ENCODE peak calls at places on chromosomes 2 and 18, in six cellular contexts. S is OCI-LY7, H is esophagus squamous epithelium, O is lower lobe of right lung, J is heart left ventricle, A is retinal pigment epithelial cell. C is an unnamed sample.

GRCh38 chr2:231614559-231615057 is 21.9 kb downstream of the TEX44 start:
- DNase-seq in S (peak), H (no peak), O (peak), J (no peak), A (no peak), C (no peak)

GRCh38 chr2:9914384-9915065 is 37.0 kb upstream of the GRHL1 start:
- DNase-seq in S (no peak), H (no peak), O (no peak), J (no peak), A (peak), C (peak)

GRCh38 chr2:66428986-66429612 is 5.8 kb upstream of the MEIS1 start:
- DNase-seq in S (peak), H (no peak), O (no peak), J (no peak), A (no peak), C (peak)

GRCh38 chr2:63578767-63579166 is 9.5 kb downstream of the WDPCP start:
- DNase-seq in S (no peak), H (no peak), O (no peak), J (no peak), A (no peak), C (no peak)

GRCh38 chr2:164114937-164115336 is 379.1 kb upstream of the FIGN start:
- DNase-seq in S (no peak), H (no peak), O (no peak), J (no peak), A (no peak), C (no peak)

GRCh38 chr2:147937744-147938349 is 82.7 kb downstream of the ORC4 start:
- DNase-seq in S (peak), H (no peak), O (no peak), J (no peak), A (no peak), C (peak)

GRCh38 chr2:99816908-99817307 is 325.5 kb downstream of the AFF3 start:
- DNase-seq in S (no peak), H (no peak), O (no peak), J (no peak), A (no peak), C (no peak)

GRCh38 chr2:51581636-51582267 is 549.8 kb upstream of the NRXN1 start:
- DNase-seq in S (no peak), H (no peak), O (no peak), J (no peak), A (no peak), C (no peak)

GRCh38 chr2:11622611-11623010 is 47.4 kb downstream of the NTSR2 start:
- DNase-seq in S (no peak), H (no peak), O (no peak), J (no peak), A (no peak), C (no peak)

GRCh38 chr2:18430996-18431748 is 129.3 kb downstream of the RDH14 start:
- DNase-seq in S (no peak), H (no peak), O (no peak), J (no peak), A (no peak), C (no peak)

GRCh38 chr2:108987111-108987510 is 1.9 kb downstream of the EDAR start:
- DNase-seq in S (no peak), H (no peak), O (no peak), J (no peak), A (no peak), C (no peak)

GRCh38 chr2:108993095-108993937 is 4.3 kb upstream of the EDAR start:
- DNase-seq in S (no peak), H (no peak), O (no peak), J (no peak), A (no peak), C (no peak)

GRCh38 chr2:108988076-108988795 is 784 bp downstream of the EDAR start:
- DNase-seq in S (no peak), H (no peak), O (no peak), J (no peak), A (no peak), C (no peak)

GRCh38 chr2:108994250-108994649 is 5.2 kb upstream of the EDAR start:
- DNase-seq in S (no peak), H (no peak), O (no peak), J (no peak), A (no peak), C (no peak)

DNA sequence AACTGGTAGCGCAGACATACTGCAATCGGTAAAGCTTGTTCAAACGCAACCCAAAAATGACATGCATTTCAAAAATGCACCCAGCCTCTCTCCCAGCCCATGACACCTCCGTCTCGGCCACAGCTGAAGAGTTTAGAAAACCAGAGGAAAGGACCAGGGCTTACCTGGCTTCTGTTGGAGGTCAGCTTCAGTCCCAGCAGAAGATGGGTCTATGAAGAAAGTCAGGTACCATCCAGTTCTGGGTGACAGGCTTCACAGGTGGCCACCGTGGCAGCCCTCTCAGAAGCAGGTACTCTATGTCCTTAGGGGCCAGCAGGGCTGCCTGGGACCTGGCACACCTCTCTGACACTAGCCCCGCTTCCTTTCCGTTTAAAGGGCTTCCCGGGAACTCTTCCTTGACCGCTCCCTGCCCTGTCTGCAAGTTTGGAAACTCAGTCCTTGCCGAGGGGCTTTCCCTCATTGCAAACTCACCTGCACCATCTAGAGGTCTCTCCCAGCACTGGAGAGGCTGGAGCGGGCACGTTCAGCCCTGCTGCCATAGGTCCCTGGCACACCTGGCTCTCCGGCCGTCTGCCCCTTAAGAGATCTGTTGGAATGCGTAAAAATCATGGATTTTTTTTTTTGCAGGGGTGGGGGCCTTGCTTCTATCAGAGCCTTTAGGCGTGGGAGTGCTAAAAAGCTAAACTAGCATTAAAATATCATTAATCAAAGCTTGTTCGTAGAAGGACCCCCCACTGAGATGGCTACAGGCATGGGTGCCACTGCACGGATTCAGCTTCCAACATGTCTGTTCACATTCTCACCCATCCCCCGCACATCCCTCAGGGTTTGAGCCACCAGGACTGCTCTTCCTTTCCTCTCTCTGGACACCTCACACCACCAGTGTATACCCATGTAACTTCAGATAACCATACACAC is at the start of gene EDAR:
- DNase-seq in S (peak), H (no peak), O (no peak), J (no peak), A (peak), C (peak)
- TF ChIP-seq CTCF in S (peak), H (peak), O (peak), J (peak), A (peak), C (peak)

DNA sequence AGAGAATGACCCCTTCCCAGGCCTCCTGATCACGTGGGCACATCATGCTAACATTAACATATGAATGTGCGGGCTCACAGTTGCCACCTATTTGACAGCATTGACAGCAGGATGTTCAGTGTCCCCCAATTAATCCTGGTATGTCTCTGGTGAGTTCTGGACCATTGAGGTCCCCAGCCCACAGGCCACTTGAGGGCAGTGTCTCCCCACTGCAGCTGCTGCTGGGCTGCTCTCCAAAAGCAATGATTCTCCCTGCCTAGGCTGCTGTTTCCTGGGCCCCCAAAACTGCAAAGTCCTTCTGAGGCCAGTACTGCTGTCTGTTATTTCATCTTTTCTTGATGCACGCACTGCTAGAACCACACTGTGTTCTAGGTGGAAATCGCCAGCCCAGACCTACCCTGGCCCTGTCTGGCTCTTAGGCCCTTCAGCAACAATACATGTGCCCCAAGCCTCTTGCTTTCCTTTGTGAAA is 52.7 kb upstream of the MAPK4 start:
- DNase-seq in S (peak), H (no peak), O (no peak), J (no peak), A (peak), C (peak)
- TF ChIP-seq CTCF in S (peak), H (peak), O (peak), J (peak), A (peak), C (peak)

GRCh38 chr2:233994191-233994590 is 56.3 kb upstream of the SPP2 start:
- DNase-seq in S (no peak), H (no peak), O (no peak), J (no peak), A (no peak), C (no peak)
- TF ChIP-seq CTCF in S (no peak), H (no peak), O (no peak), J (no peak), A (no peak), C (no peak)

DNA sequence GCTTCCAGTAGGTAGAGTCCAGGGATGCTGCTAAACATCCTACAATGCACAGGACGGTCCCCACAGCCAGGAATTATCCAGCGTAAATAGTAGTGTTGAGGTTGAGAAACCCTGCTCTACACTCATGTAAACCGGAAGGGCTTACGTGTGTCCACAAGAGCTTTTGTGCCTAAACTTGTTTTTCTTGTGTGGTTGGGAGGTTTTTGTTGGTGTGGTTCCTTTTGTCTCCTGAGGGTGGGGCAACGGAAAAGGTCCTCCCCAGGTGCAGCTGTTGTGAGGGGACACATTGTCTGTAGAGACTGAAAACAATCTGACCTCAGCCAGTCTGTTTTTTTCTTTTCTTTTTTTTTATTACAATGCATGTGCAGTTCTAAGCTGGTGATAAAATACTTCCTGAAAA is 72.7 kb upstream of the MGAT5 start:
- DNase-seq in S (peak), H (no peak), O (no peak), J (no peak), A (no peak), C (no peak)
- TF ChIP-seq CTCF in S (peak), H (peak), O (no peak), J (no peak), A (no peak), C (no peak)

DNA sequence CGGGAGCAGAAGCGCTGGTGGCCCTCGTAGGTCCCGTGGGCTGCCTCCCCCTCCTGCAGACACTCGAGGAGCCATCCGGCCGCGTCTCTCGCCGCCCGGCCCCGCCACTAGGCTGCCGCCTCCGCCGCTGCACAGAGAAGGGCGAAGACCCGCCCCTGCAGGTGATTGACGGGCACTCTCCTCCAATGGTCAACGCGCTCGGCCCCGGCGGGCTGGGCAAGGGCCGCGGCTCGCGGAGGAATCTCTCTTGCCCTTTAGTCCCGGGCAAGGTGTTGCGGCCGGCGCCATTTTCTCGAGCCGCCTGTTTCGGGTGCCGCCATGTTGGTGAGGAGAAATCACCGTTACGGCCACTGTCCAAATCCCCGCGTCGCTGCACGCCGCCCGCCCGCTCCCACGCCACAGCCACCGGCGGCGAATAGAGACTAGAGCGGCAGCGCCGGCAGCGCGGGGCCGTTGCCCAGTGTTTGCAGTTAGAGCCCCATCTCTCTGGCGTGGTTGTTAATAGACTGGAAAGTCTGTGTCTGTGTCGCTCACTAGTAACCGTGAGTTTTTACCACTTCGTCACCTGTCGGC is at the start of gene ZC3H6:
- DNase-seq in S (peak), H (peak), O (peak), J (peak), A (peak), C (peak)
- TF ChIP-seq CTCF in S (no peak), H (peak), O (no peak), J (no peak), A (no peak), C (no peak)

DNA sequence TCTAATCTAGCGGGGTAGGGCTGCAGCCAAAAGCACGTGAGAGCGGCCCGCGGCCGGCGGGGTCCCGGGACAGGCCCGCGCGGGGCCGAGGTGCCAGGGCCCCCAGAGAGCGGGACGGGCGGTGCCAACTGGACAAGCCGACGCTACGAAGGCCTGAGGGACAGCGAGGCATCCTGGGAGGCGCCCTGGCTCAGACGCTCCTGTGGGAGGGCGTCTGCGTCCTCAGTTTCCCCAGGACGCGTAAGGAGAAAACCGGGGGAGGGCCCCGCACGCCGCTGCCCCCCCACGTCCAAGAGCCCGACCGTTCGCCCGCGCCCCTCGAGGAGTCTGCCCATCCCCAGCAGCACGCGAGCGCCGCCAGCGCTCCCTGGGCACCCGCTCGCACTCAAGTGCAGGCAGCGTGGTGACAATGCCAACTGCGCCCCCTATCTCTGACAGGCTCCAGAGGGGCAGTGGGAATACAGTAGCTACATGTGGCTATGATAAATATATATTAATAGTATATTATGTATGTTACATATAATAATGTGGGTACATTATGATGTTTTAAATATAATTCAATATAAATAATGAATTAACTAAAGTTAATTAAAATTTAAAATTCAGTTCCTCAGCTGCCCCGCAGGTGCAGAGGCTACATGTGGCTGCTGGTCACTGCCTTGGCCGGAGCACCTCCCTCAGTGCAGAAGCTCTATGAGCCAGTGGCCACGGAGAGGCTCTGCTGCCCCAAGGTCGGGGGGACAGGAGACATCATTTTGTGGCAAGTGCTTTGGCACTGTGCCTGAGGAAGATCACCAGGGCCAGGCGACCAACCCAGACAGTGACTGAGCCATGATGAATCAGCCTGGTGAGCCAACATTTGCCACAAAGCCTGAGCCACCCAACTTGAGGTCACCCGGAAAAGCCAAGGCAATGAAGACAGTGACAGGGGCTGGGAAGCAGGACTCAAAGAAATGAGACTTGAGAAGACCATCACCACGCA is 5.5 kb upstream of the SFT2D3 start:
- DNase-seq in S (no peak), H (no peak), O (no peak), J (peak), A (no peak), C (peak)
- TF ChIP-seq CTCF in S (peak), H (no peak), O (peak), J (peak), A (peak), C (peak)

C was measured in A673.